ENCODE peak calls at places on chromosomes 3 and 15, in five cellular contexts. R, U, V, M and L are unnamed samples.
A peak's percentile ranks its signal among the peaks of the same experiment; 100 is the strongest.

GRCh38 chr15:58556541-58556940 is 124.8 kb downstream of the LIPC start:
- DNase-seq in R (peak; percentile 10), U (no peak), V (no peak), M (no peak), L (no peak)

GRCh38 chr15:82625136-82625535 is 22.0 kb downstream of the CPEB1 start:
- DNase-seq in R (no peak), U (no peak), V (no peak), M (peak; percentile 20), L (no peak)

GRCh38 chr3:157713101-157713500 is 209.9 kb upstream of the VEPH1 start:
- DNase-seq in R (no peak), U (no peak), V (no peak), M (no peak), L (no peak)

GRCh38 chr15:50190166-50190570 is 8.2 kb downstream of the SLC27A2 start:
- DNase-seq in R (no peak), U (no peak), V (no peak), M (no peak), L (no peak)

GRCh38 chr3:109325109-109325508 is 8.8 kb upstream of the DPPA2 start:
- DNase-seq in R (no peak), U (no peak), V (no peak), M (no peak), L (no peak)

GRCh38 chr15:83285979-83286553 is 1.6 kb upstream of the BNC1 start:
- DNase-seq in R (no peak), U (no peak), V (peak; percentile 71), M (peak; percentile 75), L (no peak)

GRCh38 chr3:133264920-133265319 is 134.9 kb upstream of the BFSP2 start:
- DNase-seq in R (no peak), U (no peak), V (no peak), M (no peak), L (no peak)

GRCh38 chr3:125087768-125088391 is 32.1 kb upstream of the HEG1 start:
- DNase-seq in R (no peak), U (no peak), V (peak; percentile 55), M (no peak), L (no peak)

GRCh38 chr3:122183521-122183892 is at the start of gene CASR:
- DNase-seq in R (peak; percentile 40), U (peak; percentile 30), V (no peak), M (no peak), L (no peak)

GRCh38 chr3:31810991-31811433 is 170.1 kb downstream of the OSBPL10 start:
- DNase-seq in R (peak; percentile 49), U (no peak), V (no peak), M (no peak), L (no peak)
- TF ChIP-seq CTCF in R (no peak), U (no peak), V (no peak), M (no peak), L (no peak)

DNA sequence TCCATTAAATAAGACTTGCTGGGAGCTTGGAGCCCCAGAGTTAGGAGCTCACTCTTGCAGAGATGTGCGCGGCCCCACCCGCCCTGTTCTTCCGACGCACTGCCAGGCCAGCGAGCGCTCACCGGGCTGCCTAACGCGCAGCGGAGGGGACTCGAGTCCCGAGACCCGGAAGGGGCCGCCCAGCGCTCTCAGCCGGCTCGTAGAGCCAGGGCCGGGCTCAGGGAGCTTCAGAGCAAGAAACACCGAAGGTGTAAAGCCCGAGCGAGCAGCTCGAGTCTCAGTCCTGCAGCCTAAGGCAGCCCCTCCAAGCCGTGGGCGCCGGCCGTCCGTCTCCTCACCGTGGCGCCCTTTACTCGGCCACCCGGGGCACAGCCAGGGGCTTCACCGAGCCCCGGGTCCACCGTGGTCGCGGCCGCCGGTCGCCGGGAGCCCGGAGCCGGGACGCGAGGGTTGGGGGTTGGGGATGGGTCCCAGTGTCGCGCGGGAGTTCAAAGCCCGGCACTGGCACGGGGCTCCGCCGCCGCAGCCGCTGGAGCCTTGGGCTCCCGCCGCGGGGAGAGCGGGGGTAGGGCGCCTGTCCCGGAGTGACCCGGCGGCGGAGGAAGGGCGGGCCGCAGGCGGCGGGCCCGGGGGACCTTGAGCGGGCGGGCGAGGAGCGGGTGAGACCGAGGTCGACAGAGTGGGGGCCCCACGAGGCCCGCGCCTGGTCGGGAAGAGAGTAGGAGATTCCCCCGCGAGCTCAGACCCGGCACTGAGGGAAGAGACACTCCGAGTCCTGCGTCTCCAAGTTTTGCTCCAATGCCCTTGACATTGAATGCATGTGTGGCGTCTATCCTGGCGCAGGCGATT is 26.9 kb upstream of the THRB start:
- DNase-seq in R (peak; percentile 24), U (peak; percentile 66), V (no peak), M (no peak), L (no peak)
- TF ChIP-seq CTCF in R (no peak), U (no peak), V (no peak), M (no peak), L (no peak)

DNA sequence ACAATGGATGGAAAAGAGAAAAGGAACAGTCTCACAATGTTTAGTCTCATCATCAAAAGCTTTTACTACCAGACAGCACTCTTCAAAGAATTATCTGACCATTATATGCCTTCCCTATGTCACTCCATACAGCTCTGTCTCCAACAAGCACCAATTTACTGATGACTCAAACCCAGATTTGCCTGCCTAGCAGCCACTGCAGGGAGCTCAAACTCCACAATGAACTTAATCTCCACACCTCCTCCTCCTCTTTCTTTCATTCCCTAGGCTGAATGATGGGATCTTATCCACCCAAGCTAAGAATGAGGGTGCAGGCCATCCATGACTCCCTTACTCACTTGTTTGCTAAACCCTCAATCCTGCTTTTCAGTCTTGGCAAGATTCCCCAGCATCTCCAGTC is 45.5 kb downstream of the NBEAL2 start:
- DNase-seq in R (no peak), U (no peak), V (peak; percentile 34), M (no peak), L (no peak)
- TF ChIP-seq CTCF in R (no peak), U (no peak), V (peak; percentile 3), M (no peak), L (no peak)

DNA sequence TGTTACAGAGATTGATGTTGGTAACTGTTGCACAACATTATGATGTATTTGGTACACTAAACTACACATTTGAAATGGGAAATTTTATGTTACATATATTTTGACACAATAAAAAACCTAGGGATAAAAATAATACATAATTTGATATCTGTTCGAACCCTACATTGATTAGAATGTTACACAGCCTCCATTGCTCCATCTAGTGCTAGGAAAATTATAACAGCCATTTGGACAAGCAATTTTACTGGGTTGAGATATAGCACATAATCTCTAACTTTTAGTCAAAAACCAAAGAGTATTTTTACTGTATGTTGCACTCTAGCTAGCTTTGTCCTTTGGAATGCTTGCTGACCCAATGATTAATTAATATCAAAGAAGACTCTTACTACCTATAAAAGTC is 108.1 kb downstream of the LSAMP start:
- DNase-seq in R (no peak), U (no peak), V (no peak), M (no peak), L (no peak)
- TF ChIP-seq CTCF in R (no peak), U (no peak), V (peak; percentile 32), M (no peak), L (no peak)

GRCh38 chr15:25739687-25740121 is 123.4 kb downstream of the ATP10A start:
- DNase-seq in R (peak; percentile 41), U (no peak), V (peak; percentile 42), M (no peak), L (no peak)
- TF ChIP-seq CTCF in R (no peak), U (no peak), V (peak; percentile 45), M (peak; percentile 64), L (no peak)

GRCh38 chr3:75171632-75172230 is 492.4 kb upstream of the FRG2C start:
- DNase-seq in R (peak; percentile 10), U (no peak), V (peak; percentile 24), M (peak; percentile 2), L (no peak)
- TF ChIP-seq CTCF in R (peak; percentile 18), U (peak; percentile 54), V (peak; percentile 37), M (peak; percentile 35), L (no peak)

DNA sequence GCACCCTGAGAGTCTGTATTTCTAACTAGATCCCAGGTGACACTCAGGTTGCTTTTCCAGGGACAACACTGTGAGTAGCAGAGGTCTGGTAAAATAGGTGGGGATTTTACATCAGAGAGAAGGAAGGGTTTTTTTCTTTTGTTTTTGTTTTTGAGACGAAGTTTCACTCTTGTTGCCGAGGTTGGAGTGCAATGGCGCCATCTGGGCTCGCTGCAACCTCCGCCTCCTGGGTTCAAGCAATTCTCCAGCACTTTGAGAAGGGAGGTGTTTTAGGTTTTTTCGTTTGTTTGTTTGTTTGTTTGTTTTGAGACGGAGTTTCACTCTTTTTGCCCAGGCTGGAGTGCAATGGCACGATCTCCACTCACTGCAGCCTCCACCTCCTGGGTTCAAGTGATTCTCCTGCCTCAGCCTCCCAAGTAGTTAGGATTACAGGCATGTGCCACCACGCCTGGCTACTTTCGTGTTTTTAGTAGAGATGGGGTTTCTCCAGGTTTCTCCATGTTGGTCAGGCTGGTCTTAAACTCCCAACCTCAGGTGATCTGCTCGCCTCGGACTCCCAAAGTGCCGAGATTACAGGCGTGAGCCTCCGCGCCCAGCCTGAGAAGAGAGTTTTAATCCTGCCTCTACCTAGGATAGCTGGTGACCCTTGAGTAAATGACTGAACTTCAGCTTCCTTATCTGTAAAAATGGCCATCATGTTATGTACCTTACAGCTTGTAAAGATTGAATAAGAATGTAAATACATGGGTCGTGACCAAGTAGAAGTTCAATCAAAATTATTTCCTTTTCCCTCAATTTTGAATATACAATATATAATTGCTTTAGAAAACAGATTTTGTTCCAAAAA is 95.9 kb upstream of the FNDC3B start:
- DNase-seq in R (no peak), U (no peak), V (no peak), M (no peak), L (no peak)
- TF ChIP-seq CTCF in R (no peak), U (no peak), V (no peak), M (no peak), L (no peak)

GRCh38 chr15:73082719-73083275 is 30.5 kb downstream of the NEO1 start:
- DNase-seq in R (no peak), U (no peak), V (no peak), M (no peak), L (no peak)

GRCh38 chr15:73078291-73078690 is 26.0 kb downstream of the NEO1 start:
- DNase-seq in R (no peak), U (no peak), V (no peak), M (no peak), L (no peak)

GRCh38 chr15:73079570-73079969 is 27.3 kb downstream of the NEO1 start:
- DNase-seq in R (no peak), U (no peak), V (peak; percentile 26), M (no peak), L (no peak)

GRCh38 chr15:73078722-73079121 is 26.5 kb downstream of the NEO1 start:
- DNase-seq in R (no peak), U (no peak), V (peak; percentile 91), M (peak; percentile 91), L (no peak)

DNA sequence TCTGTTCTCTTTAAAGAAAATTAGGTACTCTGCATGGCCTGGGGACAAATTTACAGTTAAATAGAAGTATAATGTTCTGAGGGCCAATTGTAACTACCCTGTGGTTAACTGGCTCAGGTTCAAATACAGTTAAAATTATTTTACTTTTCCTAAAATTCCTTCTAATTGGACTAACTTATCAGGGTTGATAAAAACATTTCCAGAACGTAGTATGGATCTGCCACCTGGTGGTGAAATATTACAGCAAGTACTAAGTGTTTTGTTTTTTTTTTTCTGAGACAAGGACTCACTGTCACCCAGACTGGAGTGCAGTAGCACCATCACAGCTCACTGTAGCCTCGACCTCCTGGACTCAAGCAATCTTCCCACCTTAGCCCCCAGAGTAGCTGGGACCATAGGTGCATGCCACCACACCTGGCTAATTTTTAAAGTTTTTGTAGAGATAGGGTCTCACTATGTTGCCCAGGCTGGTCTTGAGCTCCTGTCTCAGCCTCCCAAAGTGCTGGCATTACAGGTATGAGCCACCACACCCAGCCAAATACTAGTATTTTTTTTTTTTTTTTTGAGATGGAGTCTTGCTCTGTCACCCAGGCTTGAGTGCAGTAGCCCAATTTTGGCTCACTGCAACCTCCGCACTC is 29.2 kb downstream of the NEO1 start:
- DNase-seq in R (peak; percentile 49), U (no peak), V (peak; percentile 82), M (peak; percentile 31), L (peak; percentile 10)
- TF ChIP-seq CTCF in R (peak; percentile 48), U (peak; percentile 59), V (peak; percentile 69), M (peak; percentile 55), L (no peak)